ENCODE peak calls at places on chromosomes 5 and 9, in eight cellular contexts. E is stomach; Y is MCF 10A; I is psoas muscle; T is cardiac muscle cell; D is CD8-positive, alpha-beta T cell; Q is IMR-90; L is GM13976. H is an unnamed sample.

GRCh38 chr5:148961261-148962199 is 101.3 kb downstream of the SH3TC2 start:
- DNase-seq in Y (peak), D (no peak), T (no peak), E (no peak), I (no peak), Q (peak), L (no peak), H (no peak)

GRCh38 chr5:167355370-167355769 is 936.1 kb upstream of the WWC1 start:
- DNase-seq in I (no peak), E (no peak), T (no peak), Q (no peak), D (no peak), Y (no peak), L (no peak), H (no peak)

GRCh38 chr5:110790673-110791072 is 51.9 kb downstream of the SLC25A46 start:
- DNase-seq in D (no peak), I (no peak), Y (peak), E (no peak), Q (peak), L (no peak), T (no peak), H (no peak)

GRCh38 chr9:122213589-122214413 is 15.0 kb downstream of the LHX6 start:
- DNase-seq in T (peak), D (peak), E (peak), Y (no peak), Q (no peak), I (no peak), L (peak), H (no peak)

GRCh38 chr9:133979921-133980863 is 11.9 kb downstream of the VAV2 start:
- DNase-seq in E (no peak), D (no peak), Q (no peak), T (no peak), L (no peak), Y (no peak), I (peak), H (no peak)

GRCh38 chr9:124098141-124098905 is 86.8 kb downstream of the LHX2 start:
- DNase-seq in Y (peak), E (no peak), Q (no peak), L (no peak), D (no peak), T (no peak), I (no peak), H (no peak)

GRCh38 chr5:135437796-135438560 is 9.2 kb downstream of the DCANP1 start:
- DNase-seq in Y (peak), I (peak), L (peak), Q (peak), T (no peak), E (peak), D (no peak), H (no peak)

GRCh38 chr5:125899006-125899405 is 524.2 kb upstream of the GRAMD2B start:
- DNase-seq in E (no peak), I (no peak), Q (no peak), D (no peak), Y (no peak), L (no peak), T (no peak), H (no peak)

GRCh38 chr5:76849767-76850291 is at the start of gene S100Z:
- DNase-seq in D (peak), E (no peak), Y (no peak), I (no peak), Q (no peak), L (no peak), T (no peak), H (no peak)

GRCh38 chr9:7500521-7500920 is 299.1 kb downstream of the DMAC1 start:
- DNase-seq in I (no peak), Q (no peak), Y (peak), D (no peak), E (no peak), T (no peak), L (no peak), H (no peak)

GRCh38 chr9:128393971-128394370 is 22.8 kb downstream of the URM1 start:
- DNase-seq in T (no peak), I (no peak), D (no peak), Y (no peak), L (no peak), Q (no peak), E (no peak), H (no peak)

GRCh38 chr9:962023-962422 is 14.4 kb upstream of the DMRT3 start:
- DNase-seq in D (no peak), E (no peak), Q (peak), Y (peak), T (no peak), I (no peak), L (no peak), H (no peak)

GRCh38 chr5:68962632-68963484 is 131.0 kb upstream of the SLC30A5 start:
- DNase-seq in Y (peak), L (peak), D (no peak), E (peak), I (peak), Q (peak), T (peak), H (peak)

GRCh38 chr5:139655727-139656271 is 7.7 kb downstream of the CXXC5 start:
- DNase-seq in Y (no peak), Q (peak), E (peak), L (no peak), I (peak), T (peak), D (no peak), H (no peak)

GRCh38 chr5:173663810-173664526 is 47.5 kb upstream of the BOD1 start:
- DNase-seq in T (no peak), E (no peak), I (peak), Y (no peak), L (no peak), D (no peak), Q (no peak), H (no peak)

GRCh38 chr5:9845185-9845584 is 215.0 kb upstream of the TAS2R1 start:
- DNase-seq in E (no peak), T (no peak), Q (no peak), L (no peak), Y (no peak), D (no peak), I (no peak), H (no peak)

GRCh38 chr5:53067641-53068040 is 41.9 kb downstream of the MOCS2 start:
- DNase-seq in I (no peak), L (no peak), T (no peak), E (no peak), Y (peak), Q (peak), D (no peak), H (no peak)

GRCh38 chr5:69007086-69007672 is 86.6 kb upstream of the SLC30A5 start:
- DNase-seq in Q (no peak), I (no peak), Y (no peak), E (no peak), T (no peak), D (no peak), L (no peak), H (no peak)

GRCh38 chr9:93040409-93040808 is 18.1 kb upstream of the SUSD3 start:
- DNase-seq in L (no peak), I (no peak), Y (no peak), Q (no peak), D (no peak), E (no peak), T (no peak), H (no peak)

GRCh38 chr9:69027355-69028097 is 8.0 kb upstream of the FXN start:
- DNase-seq in I (no peak), D (peak), E (no peak), L (peak), Q (peak), Y (peak), T (peak), H (no peak)

GRCh38 chr5:125412051-125412560 is 665.7 kb upstream of the ZNF608 start:
- DNase-seq in Q (no peak), E (no peak), I (no peak), L (peak), D (no peak), Y (peak), T (peak), H (no peak)

GRCh38 chr5:134458234-134458633 is 46.6 kb upstream of the CDKN2AIPNL start:
- DNase-seq in Q (peak), D (no peak), I (peak), T (no peak), Y (peak), L (no peak), E (no peak), H (no peak)

GRCh38 chr5:172496671-172497371 is 42.5 kb upstream of the SH3PXD2B start:
- DNase-seq in T (no peak), D (no peak), I (no peak), L (peak), E (no peak), Y (no peak), Q (no peak), H (no peak)

GRCh38 chr5:173016621-173017046 is 33.1 kb downstream of the ATP6V0E1 start:
- DNase-seq in L (no peak), T (peak), E (no peak), Q (peak), D (no peak), I (no peak), Y (peak), H (no peak)

GRCh38 chr9:129174102-129174723 is 3.8 kb downstream of the IER5L start:
- DNase-seq in Y (peak), D (peak), T (peak), L (peak), E (peak), I (peak), Q (peak), H (peak)

GRCh38 chr9:137294091-137294683 is 7.9 kb downstream of the NRARP start:
- DNase-seq in Q (peak), D (no peak), T (no peak), E (peak), Y (peak), I (no peak), L (no peak), H (no peak)

GRCh38 chr5:11888221-11888620 is 16.0 kb downstream of the CTNND2 start:
- DNase-seq in T (no peak), Q (no peak), E (no peak), D (no peak), L (no peak), Y (no peak), I (no peak), H (no peak)

GRCh38 chr5:177494356-177495195 is 2.8 kb downstream of the PDLIM7 start:
- DNase-seq in Q (peak), D (peak), I (peak), E (peak), Y (peak), L (no peak), T (peak), H (peak)

GRCh38 chr5:3092211-3092610 is 340.7 kb upstream of the IRX2 start:
- DNase-seq in L (no peak), Q (no peak), E (no peak), I (no peak), T (no peak), D (no peak), Y (no peak), H (no peak)

GRCh38 chr5:178778919-178779318 is 48.5 kb upstream of the ZNF354A start:
- DNase-seq in Y (no peak), Q (no peak), T (no peak), D (no peak), L (no peak), E (no peak), I (no peak), H (no peak)

GRCh38 chr9:79663299-79663698 is 91.5 kb downstream of the TLE4 start:
- DNase-seq in E (no peak), Y (no peak), I (no peak), D (no peak), T (no peak), L (no peak), Q (no peak), H (no peak)

GRCh38 chr9:1337169-1337568 is 287.0 kb downstream of the DMRT2 start:
- DNase-seq in I (no peak), T (peak), D (no peak), L (no peak), Y (peak), Q (no peak), E (no peak), H (no peak)

GRCh38 chr9:77751341-77752091 is 103.4 kb upstream of the GNA14 start:
- DNase-seq in E (no peak), Q (peak), D (no peak), T (peak), L (peak), Y (peak), I (no peak), H (no peak)

GRCh38 chr5:110751902-110752762 is 13.3 kb downstream of the SLC25A46 start:
- DNase-seq in I (no peak), T (no peak), L (peak), E (no peak), D (peak), Q (peak), Y (no peak), H (no peak)

GRCh38 chr5:121500262-121500792 is 351.4 kb upstream of the FTMT start:
- DNase-seq in T (no peak), Y (no peak), L (no peak), D (no peak), Q (no peak), E (no peak), I (no peak), H (no peak)

GRCh38 chr9:133852476-133852875 is 114.3 kb upstream of the SARDH start:
- DNase-seq in Y (no peak), T (no peak), D (no peak), Q (no peak), E (no peak), L (no peak), I (no peak), H (no peak)

GRCh38 chr5:91302335-91302734 is 80.8 kb downstream of the ARRDC3 start:
- DNase-seq in E (no peak), L (no peak), I (no peak), T (no peak), Q (no peak), D (no peak), Y (no peak), H (no peak)

GRCh38 chr9:4080889-4081548 is 218.8 kb downstream of the GLIS3 start:
- DNase-seq in T (no peak), I (no peak), L (no peak), Q (peak), Y (no peak), E (no peak), D (no peak), H (no peak)

GRCh38 chr5:141777711-141778110 is 95.7 kb upstream of the ARAP3 start:
- DNase-seq in Y (no peak), I (no peak), L (no peak), Q (no peak), E (no peak), D (no peak), T (no peak), H (no peak)

GRCh38 chr5:145245354-145245753 is 589.8 kb downstream of the PRELID2 start:
- DNase-seq in D (no peak), I (no peak), Y (no peak), E (no peak), Q (peak), T (peak), L (no peak), H (no peak)
- TF ChIP-seq CTCF in D (no peak), I (no peak), Y (no peak), E (no peak), Q (no peak), T (no peak), L (no peak), H (no peak)

DNA sequence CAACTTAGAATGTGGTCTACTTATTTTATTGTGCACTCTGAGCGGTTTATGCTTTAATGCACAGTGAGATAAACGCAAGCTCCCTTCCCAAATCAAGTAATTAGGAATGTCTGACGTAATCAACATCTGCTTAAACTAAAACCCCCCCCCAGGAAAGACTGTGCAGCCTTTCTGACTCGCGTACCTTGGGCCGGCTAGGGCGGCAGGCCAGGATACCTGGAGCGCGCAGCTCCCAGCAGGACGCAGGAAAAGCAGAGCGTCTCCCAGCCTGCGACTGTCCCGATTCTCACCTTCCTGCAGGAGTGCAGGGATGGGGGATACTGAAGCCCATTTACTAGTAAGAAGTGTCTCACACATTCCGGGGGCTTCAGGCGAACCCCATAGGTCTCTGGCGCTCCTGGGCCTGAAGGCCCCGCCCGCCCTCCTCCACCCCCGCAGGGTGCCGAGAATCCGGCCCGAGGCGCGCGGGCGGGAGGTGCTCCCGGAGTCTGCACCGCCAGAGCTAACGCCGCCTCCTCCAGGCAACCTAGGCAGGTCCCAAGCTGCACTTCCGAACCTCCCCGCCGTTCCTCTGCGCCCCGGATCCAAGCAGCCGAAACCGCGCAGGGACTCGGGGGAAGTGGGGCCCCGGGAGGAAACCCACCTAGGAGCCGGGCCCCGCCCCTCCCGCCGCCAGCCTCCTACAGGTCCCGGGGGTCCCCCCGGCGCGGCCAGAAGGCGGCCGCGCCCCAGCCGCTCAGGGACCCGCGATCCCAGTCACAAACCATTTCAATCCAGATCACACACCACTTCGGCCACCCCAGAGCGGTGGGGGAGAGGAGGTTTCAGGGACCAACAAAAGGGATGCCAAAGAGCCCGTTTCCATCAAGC is 1.4 kb downstream of the ROR2 start:
- DNase-seq in D (no peak), Q (peak), Y (peak), E (peak), I (no peak), T (peak), L (peak), H (no peak)
- TF ChIP-seq CTCF in D (no peak), Q (peak), Y (peak), E (peak), I (no peak), T (peak), L (no peak), H (peak)

GRCh38 chr9:100219347-100219746 is 120.3 kb downstream of the INVS start:
- DNase-seq in Y (no peak), E (no peak), L (peak), I (no peak), Q (no peak), T (no peak), D (no peak), H (no peak)

GRCh38 chr9:100227636-100228035 is 125.1 kb downstream of the TEX10 start:
- DNase-seq in D (no peak), Y (no peak), T (no peak), I (no peak), E (no peak), Q (no peak), L (no peak), H (no peak)

GRCh38 chr9:100220936-100221335 is 121.9 kb downstream of the INVS start:
- DNase-seq in L (no peak), D (no peak), E (no peak), I (no peak), Y (no peak), Q (no peak), T (no peak), H (no peak)

GRCh38 chr9:100221538-100221937 is 122.5 kb downstream of the INVS start:
- DNase-seq in T (no peak), I (no peak), Y (no peak), D (no peak), Q (no peak), E (no peak), L (no peak), H (no peak)

GRCh38 chr9:100222674-100223073 is 123.6 kb downstream of the INVS start:
- DNase-seq in L (peak), T (no peak), Y (peak), I (no peak), E (no peak), Q (peak), D (no peak), H (no peak)
- TF ChIP-seq CTCF in L (peak), T (peak), Y (peak), I (peak), E (no peak), Q (peak), D (no peak), H (no peak)

DNA sequence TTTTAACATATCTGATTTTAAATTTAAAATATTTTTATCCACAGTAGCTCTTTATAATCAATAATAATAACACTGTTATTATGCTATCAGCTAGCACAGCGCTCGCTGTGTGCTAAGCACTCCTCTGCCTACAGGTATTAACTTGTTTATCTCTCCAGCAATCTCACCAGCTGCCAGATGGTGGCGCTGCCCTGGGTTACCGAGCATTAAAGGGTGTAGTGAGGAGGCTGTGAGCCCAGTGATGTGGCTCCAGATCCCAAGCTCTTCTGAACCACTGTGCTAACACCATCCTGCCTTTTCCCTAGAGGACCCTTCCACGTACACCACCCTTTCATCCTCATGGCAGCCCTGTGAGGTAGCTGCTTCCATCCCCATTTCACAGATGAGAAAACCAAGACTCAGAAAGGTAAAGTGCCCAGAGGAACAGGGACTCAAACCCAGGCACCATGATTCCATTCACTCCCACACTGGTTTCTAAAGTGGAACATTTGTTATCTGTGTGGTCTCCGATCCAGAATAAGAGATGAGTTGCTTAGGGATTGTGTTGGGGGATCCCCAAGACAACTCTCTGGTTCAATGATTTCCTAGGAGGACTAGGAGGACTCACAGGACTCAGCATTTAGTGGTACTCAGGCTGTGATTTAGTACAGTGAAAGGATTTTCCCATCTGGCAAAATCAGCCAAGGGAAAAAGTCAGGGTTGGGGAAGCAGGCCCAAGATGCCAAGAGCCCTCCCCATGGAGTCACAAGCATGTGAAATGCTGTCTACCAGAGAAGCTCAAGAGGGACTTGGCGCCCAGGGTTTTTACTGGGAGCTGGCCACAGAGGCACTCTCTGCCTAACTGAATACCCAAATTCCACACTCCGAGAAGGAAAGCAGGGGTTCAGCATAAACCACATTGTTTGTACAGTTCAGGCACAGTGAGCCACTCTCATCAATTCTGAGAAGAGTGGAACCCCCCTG is 7.0 kb downstream of the IGFBPL1 start:
- DNase-seq in E (peak), D (no peak), Q (no peak), I (no peak), L (peak), Y (peak), T (no peak), H (no peak)
- TF ChIP-seq CTCF in E (peak), D (no peak), Q (peak), I (peak), L (peak), Y (peak), T (peak), H (no peak)

H was measured in omental fat pad.